ENCODE peak calls at places on chromosomes 2 and 18, in six cellular contexts. One of them, this sample, is unnamed.

GRCh38 chr2:151193576-151193975 is 68.1 kb downstream of the RBM43 start:
- DNase-seq in breast epithelium: no peak
- DNase-seq in transverse colon: no peak
- DNase-seq in SK-N-MC: no peak
- DNase-seq in stomach: no peak
- DNase-seq in Panc1: no peak
- DNase-seq in this sample: no peak

GRCh38 chr18:74790451-74790850 is 192.8 kb downstream of the ZNF407 start:
- DNase-seq in transverse colon: no peak
- DNase-seq in Panc1: no peak
- DNase-seq in breast epithelium: no peak
- DNase-seq in stomach: no peak
- DNase-seq in SK-N-MC: no peak
- DNase-seq in this sample: no peak

GRCh38 chr2:165469417-165469816 is at the start of gene CSRNP3:
- DNase-seq in Panc1: no peak
- DNase-seq in SK-N-MC: no peak
- DNase-seq in stomach: peak; percentile 65
- DNase-seq in transverse colon: peak; percentile 59
- DNase-seq in breast epithelium: peak; percentile 51
- DNase-seq in this sample: peak; percentile 84

GRCh38 chr2:149033716-149034115 is 4.8 kb upstream of the LYPD6B start:
- DNase-seq in Panc1: no peak
- DNase-seq in transverse colon: peak; percentile 21
- DNase-seq in SK-N-MC: no peak
- DNase-seq in stomach: peak; percentile 63
- DNase-seq in breast epithelium: no peak
- DNase-seq in this sample: no peak

GRCh38 chr2:121189011-121189410 is 96.0 kb downstream of the TFCP2L1 start:
- DNase-seq in SK-N-MC: no peak
- DNase-seq in transverse colon: no peak
- DNase-seq in stomach: no peak
- DNase-seq in Panc1: no peak
- DNase-seq in breast epithelium: no peak
- DNase-seq in this sample: peak; percentile 46

GRCh38 chr2:126527836-126528490 is 128.0 kb upstream of the GYPC start:
- DNase-seq in transverse colon: peak; percentile 71
- DNase-seq in Panc1: peak; percentile 18
- DNase-seq in SK-N-MC: no peak
- DNase-seq in stomach: peak; percentile 61
- DNase-seq in breast epithelium: no peak
- DNase-seq in this sample: peak; percentile 74

GRCh38 chr2:216478151-216478550 is 20.5 kb upstream of the RPL37A start:
- DNase-seq in stomach: no peak
- DNase-seq in SK-N-MC: no peak
- DNase-seq in Panc1: no peak
- DNase-seq in breast epithelium: no peak
- DNase-seq in transverse colon: no peak
- DNase-seq in this sample: no peak

GRCh38 chr2:151570191-151570590 is 160.5 kb downstream of the RIF1 start:
- DNase-seq in Panc1: no peak
- DNase-seq in SK-N-MC: no peak
- DNase-seq in breast epithelium: no peak
- DNase-seq in stomach: no peak
- DNase-seq in transverse colon: no peak
- DNase-seq in this sample: no peak

GRCh38 chr2:134206029-134206428 is 47.8 kb upstream of the MGAT5 start:
- DNase-seq in Panc1: no peak
- DNase-seq in SK-N-MC: no peak
- DNase-seq in breast epithelium: no peak
- DNase-seq in stomach: no peak
- DNase-seq in transverse colon: no peak
- DNase-seq in this sample: no peak

GRCh38 chr2:241957276-241957675 is 87.7 kb downstream of the RTP5 start:
- DNase-seq in transverse colon: no peak
- DNase-seq in breast epithelium: no peak
- DNase-seq in stomach: no peak
- DNase-seq in Panc1: no peak
- DNase-seq in SK-N-MC: no peak
- DNase-seq in this sample: peak; percentile 35

GRCh38 chr2:9002313-9002636 is 1.2 kb downstream of the MBOAT2 start:
- DNase-seq in Panc1: no peak
- DNase-seq in stomach: no peak
- DNase-seq in SK-N-MC: no peak
- DNase-seq in breast epithelium: no peak
- DNase-seq in transverse colon: no peak
- DNase-seq in this sample: no peak

GRCh38 chr2:204655626-204656025 is 110.4 kb downstream of the PARD3B start:
- DNase-seq in SK-N-MC: no peak
- DNase-seq in stomach: no peak
- DNase-seq in Panc1: no peak
- DNase-seq in breast epithelium: no peak
- DNase-seq in transverse colon: no peak
- DNase-seq in this sample: no peak

GRCh38 chr2:10757814-10758286 is 36.4 kb downstream of the ATP6V1C2 start:
- DNase-seq in Panc1: no peak
- DNase-seq in stomach: no peak
- DNase-seq in breast epithelium: no peak
- DNase-seq in SK-N-MC: no peak
- DNase-seq in transverse colon: no peak
- DNase-seq in this sample: no peak

GRCh38 chr2:167509585-167509984 is 621.3 kb downstream of the XIRP2 start:
- DNase-seq in breast epithelium: no peak
- DNase-seq in stomach: no peak
- DNase-seq in transverse colon: no peak
- DNase-seq in SK-N-MC: no peak
- DNase-seq in Panc1: peak; percentile 83
- DNase-seq in this sample: no peak

GRCh38 chr18:72895548-72895947 is 27.8 kb upstream of the NETO1 start:
- DNase-seq in breast epithelium: no peak
- DNase-seq in transverse colon: no peak
- DNase-seq in Panc1: no peak
- DNase-seq in SK-N-MC: no peak
- DNase-seq in stomach: no peak
- DNase-seq in this sample: no peak

GRCh38 chr18:7662866-7663265 is 95.8 kb downstream of the PTPRM start:
- DNase-seq in transverse colon: no peak
- DNase-seq in SK-N-MC: no peak
- DNase-seq in stomach: no peak
- DNase-seq in breast epithelium: no peak
- DNase-seq in Panc1: no peak
- DNase-seq in this sample: no peak

GRCh38 chr2:72126186-72127100 is 21.2 kb downstream of the CYP26B1 start:
- DNase-seq in SK-N-MC: no peak
- DNase-seq in stomach: peak; percentile 11
- DNase-seq in breast epithelium: peak; percentile 31
- DNase-seq in transverse colon: no peak
- DNase-seq in Panc1: no peak
- DNase-seq in this sample: peak; percentile 53

GRCh38 chr2:233201271-233202013 is 50.0 kb upstream of the ATG16L1 start:
- DNase-seq in SK-N-MC: no peak
- DNase-seq in transverse colon: no peak
- DNase-seq in breast epithelium: no peak
- DNase-seq in stomach: no peak
- DNase-seq in Panc1: no peak
- DNase-seq in this sample: no peak

GRCh38 chr18:59612461-59612860 is 84.8 kb downstream of the CCBE1 start:
- DNase-seq in Panc1: no peak
- DNase-seq in stomach: no peak
- DNase-seq in breast epithelium: no peak
- DNase-seq in SK-N-MC: no peak
- DNase-seq in transverse colon: no peak
- DNase-seq in this sample: no peak

GRCh38 chr2:163736433-163737168 is 793 bp upstream of the FIGN start:
- DNase-seq in SK-N-MC: no peak
- DNase-seq in stomach: no peak
- DNase-seq in Panc1: no peak
- DNase-seq in transverse colon: peak; percentile 9
- DNase-seq in breast epithelium: no peak
- DNase-seq in this sample: peak; percentile 75

GRCh38 chr2:108355907-108356734 is 21.6 kb upstream of the SULT1C4 start:
- DNase-seq in Panc1: no peak
- DNase-seq in transverse colon: no peak
- DNase-seq in stomach: no peak
- DNase-seq in SK-N-MC: no peak
- DNase-seq in breast epithelium: no peak
- DNase-seq in this sample: no peak

GRCh38 chr2:240443891-240444301 is 8.4 kb downstream of the GPC1 start:
- DNase-seq in stomach: no peak
- DNase-seq in breast epithelium: no peak
- DNase-seq in Panc1: no peak
- DNase-seq in SK-N-MC: no peak
- DNase-seq in transverse colon: no peak
- DNase-seq in this sample: no peak
- TF ChIP-seq POLR2AphosphoS5 in stomach: no peak
- TF ChIP-seq POLR2AphosphoS5 in breast epithelium: no peak
- TF ChIP-seq POLR2AphosphoS5 in Panc1: no peak
- TF ChIP-seq POLR2AphosphoS5 in SK-N-MC: no peak
- TF ChIP-seq POLR2AphosphoS5 in transverse colon: no peak
- TF ChIP-seq POLR2AphosphoS5 in this sample: no peak

GRCh38 chr2:100821255-100821912 is 1.4 kb downstream of the NPAS2 start:
- DNase-seq in stomach: no peak
- DNase-seq in Panc1: no peak
- DNase-seq in breast epithelium: no peak
- DNase-seq in transverse colon: no peak
- DNase-seq in SK-N-MC: no peak
- DNase-seq in this sample: no peak

GRCh38 chr2:100823665-100824438 is 3.9 kb downstream of the NPAS2 start:
- DNase-seq in breast epithelium: no peak
- DNase-seq in SK-N-MC: no peak
- DNase-seq in Panc1: no peak
- DNase-seq in transverse colon: no peak
- DNase-seq in stomach: no peak
- DNase-seq in this sample: no peak

GRCh38 chr2:100821913-100822260 is 1.9 kb downstream of the NPAS2 start:
- DNase-seq in transverse colon: no peak
- DNase-seq in breast epithelium: no peak
- DNase-seq in Panc1: no peak
- DNase-seq in stomach: no peak
- DNase-seq in SK-N-MC: no peak
- DNase-seq in this sample: no peak

GRCh38 chr2:100820346-100821254 is 661 bp downstream of the NPAS2 start:
- DNase-seq in breast epithelium: no peak
- DNase-seq in transverse colon: peak; percentile 19
- DNase-seq in stomach: peak; percentile 48
- DNase-seq in Panc1: no peak
- DNase-seq in SK-N-MC: no peak
- DNase-seq in this sample: no peak

DNA sequence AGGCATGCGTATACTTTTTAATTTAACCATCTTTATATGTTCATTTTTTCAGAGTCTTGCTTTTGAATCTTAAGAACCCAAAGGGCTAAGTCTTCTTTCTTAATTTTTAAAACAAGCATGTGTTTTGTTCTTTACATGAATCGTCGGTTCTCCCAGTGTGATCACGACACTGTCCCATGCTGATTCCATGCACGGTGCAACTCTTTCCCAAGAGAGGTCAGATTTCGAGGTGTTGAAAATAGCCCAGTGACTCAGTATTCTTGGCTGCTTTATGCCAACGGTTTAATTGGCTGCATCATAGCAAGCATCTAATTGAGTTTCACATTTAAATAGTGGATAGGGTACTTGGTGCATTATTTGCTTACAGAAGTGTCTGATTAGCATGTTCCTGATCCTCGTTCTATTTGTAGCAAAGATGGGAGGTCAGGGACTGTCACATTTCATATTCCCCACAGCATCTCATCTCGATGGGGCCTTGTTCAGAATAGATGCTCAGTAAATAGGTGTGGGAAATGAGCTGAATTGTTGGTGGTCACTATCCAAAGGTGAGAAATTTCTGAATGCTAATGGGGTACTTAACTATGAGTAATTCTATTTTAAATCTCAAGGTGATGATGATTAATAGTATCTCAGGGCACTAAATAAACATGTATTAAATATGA is 2.8 kb downstream of the NPAS2 start:
- DNase-seq in breast epithelium: no peak
- DNase-seq in Panc1: no peak
- DNase-seq in transverse colon: no peak
- DNase-seq in SK-N-MC: no peak
- DNase-seq in stomach: no peak
- DNase-seq in this sample: no peak
- TF ChIP-seq POLR2AphosphoS5 in breast epithelium: no peak
- TF ChIP-seq POLR2AphosphoS5 in Panc1: no peak
- TF ChIP-seq POLR2AphosphoS5 in transverse colon: peak; percentile 46
- TF ChIP-seq POLR2AphosphoS5 in SK-N-MC: no peak
- TF ChIP-seq POLR2AphosphoS5 in stomach: peak; percentile 82
- TF ChIP-seq POLR2AphosphoS5 in this sample: peak; percentile 83

GRCh38 chr2:217477583-217477982 is 525.2 kb downstream of the TNS1 start:
- DNase-seq in breast epithelium: no peak
- DNase-seq in transverse colon: no peak
- DNase-seq in SK-N-MC: no peak
- DNase-seq in stomach: no peak
- DNase-seq in Panc1: no peak
- DNase-seq in this sample: no peak

GRCh38 chr2:217478831-217479435 is 523.9 kb downstream of the TNS1 start:
- DNase-seq in stomach: no peak
- DNase-seq in Panc1: no peak
- DNase-seq in breast epithelium: no peak
- DNase-seq in SK-N-MC: no peak
- DNase-seq in transverse colon: no peak
- DNase-seq in this sample: no peak

GRCh38 chr2:217481577-217481976 is 521.2 kb downstream of the TNS1 start:
- DNase-seq in transverse colon: no peak
- DNase-seq in Panc1: no peak
- DNase-seq in breast epithelium: no peak
- DNase-seq in stomach: no peak
- DNase-seq in SK-N-MC: no peak
- DNase-seq in this sample: no peak

GRCh38 chr2:217482343-217482742 is 520.5 kb downstream of the TNS1 start:
- DNase-seq in stomach: no peak
- DNase-seq in breast epithelium: no peak
- DNase-seq in Panc1: no peak
- DNase-seq in SK-N-MC: no peak
- DNase-seq in transverse colon: no peak
- DNase-seq in this sample: no peak

GRCh38 chr2:217479626-217480025 is 523.2 kb downstream of the TNS1 start:
- DNase-seq in Panc1: no peak
- DNase-seq in transverse colon: no peak
- DNase-seq in stomach: no peak
- DNase-seq in SK-N-MC: no peak
- DNase-seq in breast epithelium: no peak
- DNase-seq in this sample: no peak
- TF ChIP-seq POLR2AphosphoS5 in Panc1: no peak
- TF ChIP-seq POLR2AphosphoS5 in transverse colon: no peak
- TF ChIP-seq POLR2AphosphoS5 in stomach: no peak
- TF ChIP-seq POLR2AphosphoS5 in SK-N-MC: no peak
- TF ChIP-seq POLR2AphosphoS5 in breast epithelium: no peak
- TF ChIP-seq POLR2AphosphoS5 in this sample: no peak

GRCh38 chr2:160464996-160465395 is 28.6 kb downstream of the RBMS1 start:
- DNase-seq in Panc1: no peak
- DNase-seq in SK-N-MC: no peak
- DNase-seq in transverse colon: no peak
- DNase-seq in breast epithelium: no peak
- DNase-seq in stomach: no peak
- DNase-seq in this sample: no peak
- TF ChIP-seq POLR2AphosphoS5 in Panc1: no peak
- TF ChIP-seq POLR2AphosphoS5 in SK-N-MC: no peak
- TF ChIP-seq POLR2AphosphoS5 in transverse colon: no peak
- TF ChIP-seq POLR2AphosphoS5 in breast epithelium: no peak
- TF ChIP-seq POLR2AphosphoS5 in stomach: no peak
- TF ChIP-seq POLR2AphosphoS5 in this sample: no peak

This sample was measured in sigmoid colon.